ENCODE peak calls at places on chromosome 15, in eight cellular contexts. One of them, this sample, is unnamed.

GRCh38 chr15:68343579-68344225 is 66.2 kb downstream of the FEM1B start:
- DNase-seq in AG08396: no peak
- DNase-seq in NCI-H69: no peak
- DNase-seq in KBM-7: no peak
- DNase-seq in stimulated activated CD4-positive, alpha-beta T cell treated with anti-CD3 and anti-CD28 coated beads, Interleukin-1b, Interleukin-23, amount 100 ng/mL, for 4 hours: no peak
- DNase-seq in sigmoid colon: no peak
- DNase-seq in GM12865: no peak
- DNase-seq in activated gamma-delta T cell treated with Interleukin-2 at 50 U/mL for 16 hours: no peak
- DNase-seq in this sample: no peak

GRCh38 chr15:63972801-63973200 is 73.5 kb downstream of the DAPK2 start:
- DNase-seq in AG08396: no peak
- DNase-seq in NCI-H69: peak
- DNase-seq in KBM-7: no peak
- DNase-seq in stimulated activated CD4-positive, alpha-beta T cell treated with anti-CD3 and anti-CD28 coated beads, Interleukin-1b, Interleukin-23, amount 100 ng/mL, for 4 hours: no peak
- DNase-seq in sigmoid colon: no peak
- DNase-seq in GM12865: no peak
- DNase-seq in activated gamma-delta T cell treated with Interleukin-2 at 50 U/mL for 16 hours: no peak
- DNase-seq in this sample: peak

GRCh38 chr15:52180196-52180835 is 10.9 kb downstream of the GNB5 start:
- DNase-seq in AG08396: no peak
- DNase-seq in NCI-H69: peak
- DNase-seq in KBM-7: no peak
- DNase-seq in stimulated activated CD4-positive, alpha-beta T cell treated with anti-CD3 and anti-CD28 coated beads, Interleukin-1b, Interleukin-23, amount 100 ng/mL, for 4 hours: no peak
- DNase-seq in sigmoid colon: no peak
- DNase-seq in GM12865: peak
- DNase-seq in activated gamma-delta T cell treated with Interleukin-2 at 50 U/mL for 16 hours: peak
- DNase-seq in this sample: no peak

GRCh38 chr15:49439678-49440375 is 16.8 kb downstream of the FGF7 start:
- DNase-seq in AG08396: no peak
- DNase-seq in NCI-H69: no peak
- DNase-seq in KBM-7: peak
- DNase-seq in stimulated activated CD4-positive, alpha-beta T cell treated with anti-CD3 and anti-CD28 coated beads, Interleukin-1b, Interleukin-23, amount 100 ng/mL, for 4 hours: no peak
- DNase-seq in sigmoid colon: no peak
- DNase-seq in GM12865: no peak
- DNase-seq in activated gamma-delta T cell treated with Interleukin-2 at 50 U/mL for 16 hours: no peak
- DNase-seq in this sample: no peak

GRCh38 chr15:55738715-55739114 is 4.2 kb downstream of the PRTG start:
- DNase-seq in AG08396: no peak
- DNase-seq in NCI-H69: peak
- DNase-seq in KBM-7: no peak
- DNase-seq in stimulated activated CD4-positive, alpha-beta T cell treated with anti-CD3 and anti-CD28 coated beads, Interleukin-1b, Interleukin-23, amount 100 ng/mL, for 4 hours: no peak
- DNase-seq in sigmoid colon: no peak
- DNase-seq in GM12865: no peak
- DNase-seq in activated gamma-delta T cell treated with Interleukin-2 at 50 U/mL for 16 hours: no peak
- DNase-seq in this sample: no peak

GRCh38 chr15:66107070-66107469 is 146.5 kb downstream of the MEGF11 start:
- DNase-seq in AG08396: no peak
- DNase-seq in NCI-H69: no peak
- DNase-seq in KBM-7: no peak
- DNase-seq in stimulated activated CD4-positive, alpha-beta T cell treated with anti-CD3 and anti-CD28 coated beads, Interleukin-1b, Interleukin-23, amount 100 ng/mL, for 4 hours: no peak
- DNase-seq in sigmoid colon: peak
- DNase-seq in GM12865: no peak
- DNase-seq in activated gamma-delta T cell treated with Interleukin-2 at 50 U/mL for 16 hours: no peak
- DNase-seq in this sample: no peak

GRCh38 chr15:69160976-69161877 is 792 bp downstream of the GLCE start:
- DNase-seq in AG08396: peak
- DNase-seq in NCI-H69: peak
- DNase-seq in KBM-7: peak
- DNase-seq in stimulated activated CD4-positive, alpha-beta T cell treated with anti-CD3 and anti-CD28 coated beads, Interleukin-1b, Interleukin-23, amount 100 ng/mL, for 4 hours: peak
- DNase-seq in sigmoid colon: peak
- DNase-seq in GM12865: peak
- DNase-seq in activated gamma-delta T cell treated with Interleukin-2 at 50 U/mL for 16 hours: peak
- DNase-seq in this sample: peak

GRCh38 chr15:37059051-37059450 is 41.3 kb downstream of the MEIS2 start:
- DNase-seq in AG08396: peak
- DNase-seq in NCI-H69: peak
- DNase-seq in KBM-7: no peak
- DNase-seq in stimulated activated CD4-positive, alpha-beta T cell treated with anti-CD3 and anti-CD28 coated beads, Interleukin-1b, Interleukin-23, amount 100 ng/mL, for 4 hours: no peak
- DNase-seq in sigmoid colon: no peak
- DNase-seq in GM12865: no peak
- DNase-seq in activated gamma-delta T cell treated with Interleukin-2 at 50 U/mL for 16 hours: no peak
- DNase-seq in this sample: no peak

GRCh38 chr15:63501256-63502089 is 2.9 kb upstream of the USP3 start:
- DNase-seq in AG08396: peak
- DNase-seq in NCI-H69: no peak
- DNase-seq in KBM-7: no peak
- DNase-seq in stimulated activated CD4-positive, alpha-beta T cell treated with anti-CD3 and anti-CD28 coated beads, Interleukin-1b, Interleukin-23, amount 100 ng/mL, for 4 hours: no peak
- DNase-seq in sigmoid colon: peak
- DNase-seq in GM12865: peak
- DNase-seq in activated gamma-delta T cell treated with Interleukin-2 at 50 U/mL for 16 hours: no peak
- DNase-seq in this sample: no peak

GRCh38 chr15:77168616-77169015 is 97.7 kb upstream of the TSPAN3 start:
- DNase-seq in AG08396: no peak
- DNase-seq in NCI-H69: no peak
- DNase-seq in KBM-7: no peak
- DNase-seq in stimulated activated CD4-positive, alpha-beta T cell treated with anti-CD3 and anti-CD28 coated beads, Interleukin-1b, Interleukin-23, amount 100 ng/mL, for 4 hours: no peak
- DNase-seq in sigmoid colon: no peak
- DNase-seq in GM12865: no peak
- DNase-seq in activated gamma-delta T cell treated with Interleukin-2 at 50 U/mL for 16 hours: no peak
- DNase-seq in this sample: peak

GRCh38 chr15:38247336-38247735 is 5.3 kb upstream of the SPRED1 start:
- DNase-seq in AG08396: no peak
- DNase-seq in NCI-H69: no peak
- DNase-seq in KBM-7: no peak
- DNase-seq in stimulated activated CD4-positive, alpha-beta T cell treated with anti-CD3 and anti-CD28 coated beads, Interleukin-1b, Interleukin-23, amount 100 ng/mL, for 4 hours: no peak
- DNase-seq in sigmoid colon: no peak
- DNase-seq in GM12865: no peak
- DNase-seq in activated gamma-delta T cell treated with Interleukin-2 at 50 U/mL for 16 hours: no peak
- DNase-seq in this sample: no peak

GRCh38 chr15:87752250-87752951 is 504.1 kb downstream of the NTRK3 start:
- DNase-seq in AG08396: peak
- DNase-seq in NCI-H69: no peak
- DNase-seq in KBM-7: no peak
- DNase-seq in stimulated activated CD4-positive, alpha-beta T cell treated with anti-CD3 and anti-CD28 coated beads, Interleukin-1b, Interleukin-23, amount 100 ng/mL, for 4 hours: no peak
- DNase-seq in sigmoid colon: no peak
- DNase-seq in GM12865: no peak
- DNase-seq in activated gamma-delta T cell treated with Interleukin-2 at 50 U/mL for 16 hours: no peak
- DNase-seq in this sample: no peak

GRCh38 chr15:73438651-73439050 is 4.3 kb upstream of the REC114 start:
- DNase-seq in AG08396: no peak
- DNase-seq in NCI-H69: no peak
- DNase-seq in KBM-7: no peak
- DNase-seq in stimulated activated CD4-positive, alpha-beta T cell treated with anti-CD3 and anti-CD28 coated beads, Interleukin-1b, Interleukin-23, amount 100 ng/mL, for 4 hours: no peak
- DNase-seq in sigmoid colon: no peak
- DNase-seq in GM12865: no peak
- DNase-seq in activated gamma-delta T cell treated with Interleukin-2 at 50 U/mL for 16 hours: no peak
- DNase-seq in this sample: no peak

GRCh38 chr15:76972420-76973361 is 22.2 kb upstream of the PSTPIP1 start:
- DNase-seq in AG08396: peak
- DNase-seq in NCI-H69: no peak
- DNase-seq in KBM-7: no peak
- DNase-seq in stimulated activated CD4-positive, alpha-beta T cell treated with anti-CD3 and anti-CD28 coated beads, Interleukin-1b, Interleukin-23, amount 100 ng/mL, for 4 hours: no peak
- DNase-seq in sigmoid colon: no peak
- DNase-seq in GM12865: no peak
- DNase-seq in activated gamma-delta T cell treated with Interleukin-2 at 50 U/mL for 16 hours: no peak
- DNase-seq in this sample: no peak

GRCh38 chr15:65249641-65250040 is 37.0 kb downstream of the PARP16 start:
- DNase-seq in AG08396: no peak
- DNase-seq in NCI-H69: no peak
- DNase-seq in KBM-7: no peak
- DNase-seq in stimulated activated CD4-positive, alpha-beta T cell treated with anti-CD3 and anti-CD28 coated beads, Interleukin-1b, Interleukin-23, amount 100 ng/mL, for 4 hours: peak
- DNase-seq in sigmoid colon: no peak
- DNase-seq in GM12865: peak
- DNase-seq in activated gamma-delta T cell treated with Interleukin-2 at 50 U/mL for 16 hours: no peak
- DNase-seq in this sample: no peak

GRCh38 chr15:88714782-88715372 is 76.1 kb downstream of the ISG20 start:
- DNase-seq in AG08396: no peak
- DNase-seq in NCI-H69: no peak
- DNase-seq in KBM-7: no peak
- DNase-seq in stimulated activated CD4-positive, alpha-beta T cell treated with anti-CD3 and anti-CD28 coated beads, Interleukin-1b, Interleukin-23, amount 100 ng/mL, for 4 hours: no peak
- DNase-seq in sigmoid colon: no peak
- DNase-seq in GM12865: no peak
- DNase-seq in activated gamma-delta T cell treated with Interleukin-2 at 50 U/mL for 16 hours: no peak
- DNase-seq in this sample: no peak

GRCh38 chr15:54803139-54803808 is 393.5 kb downstream of the RSL24D1 start:
- DNase-seq in AG08396: no peak
- DNase-seq in NCI-H69: no peak
- DNase-seq in KBM-7: peak
- DNase-seq in stimulated activated CD4-positive, alpha-beta T cell treated with anti-CD3 and anti-CD28 coated beads, Interleukin-1b, Interleukin-23, amount 100 ng/mL, for 4 hours: no peak
- DNase-seq in sigmoid colon: no peak
- DNase-seq in GM12865: peak
- DNase-seq in activated gamma-delta T cell treated with Interleukin-2 at 50 U/mL for 16 hours: no peak
- DNase-seq in this sample: no peak

GRCh38 chr15:57109005-57109404 is 190.6 kb downstream of the TCF12 start:
- DNase-seq in AG08396: no peak
- DNase-seq in NCI-H69: peak
- DNase-seq in KBM-7: peak
- DNase-seq in stimulated activated CD4-positive, alpha-beta T cell treated with anti-CD3 and anti-CD28 coated beads, Interleukin-1b, Interleukin-23, amount 100 ng/mL, for 4 hours: no peak
- DNase-seq in sigmoid colon: no peak
- DNase-seq in GM12865: no peak
- DNase-seq in activated gamma-delta T cell treated with Interleukin-2 at 50 U/mL for 16 hours: no peak
- DNase-seq in this sample: no peak

GRCh38 chr15:74040115-74040850 is 42.1 kb downstream of the GOLGA6A start:
- DNase-seq in AG08396: peak
- DNase-seq in NCI-H69: peak
- DNase-seq in KBM-7: no peak
- DNase-seq in stimulated activated CD4-positive, alpha-beta T cell treated with anti-CD3 and anti-CD28 coated beads, Interleukin-1b, Interleukin-23, amount 100 ng/mL, for 4 hours: no peak
- DNase-seq in sigmoid colon: peak
- DNase-seq in GM12865: no peak
- DNase-seq in activated gamma-delta T cell treated with Interleukin-2 at 50 U/mL for 16 hours: no peak
- DNase-seq in this sample: no peak

GRCh38 chr15:45177285-45177684 is 10.5 kb downstream of the SHF start:
- DNase-seq in AG08396: no peak
- DNase-seq in NCI-H69: no peak
- DNase-seq in KBM-7: no peak
- DNase-seq in stimulated activated CD4-positive, alpha-beta T cell treated with anti-CD3 and anti-CD28 coated beads, Interleukin-1b, Interleukin-23, amount 100 ng/mL, for 4 hours: no peak
- DNase-seq in sigmoid colon: no peak
- DNase-seq in GM12865: no peak
- DNase-seq in activated gamma-delta T cell treated with Interleukin-2 at 50 U/mL for 16 hours: no peak
- DNase-seq in this sample: no peak

GRCh38 chr15:79442911-79443310 is 10.8 kb downstream of the MINAR1 start:
- DNase-seq in AG08396: no peak
- DNase-seq in NCI-H69: no peak
- DNase-seq in KBM-7: no peak
- DNase-seq in stimulated activated CD4-positive, alpha-beta T cell treated with anti-CD3 and anti-CD28 coated beads, Interleukin-1b, Interleukin-23, amount 100 ng/mL, for 4 hours: no peak
- DNase-seq in sigmoid colon: no peak
- DNase-seq in GM12865: no peak
- DNase-seq in activated gamma-delta T cell treated with Interleukin-2 at 50 U/mL for 16 hours: no peak
- DNase-seq in this sample: peak

GRCh38 chr15:31853370-31853769 is 176.9 kb upstream of the CHRNA7 start:
- DNase-seq in AG08396: no peak
- DNase-seq in NCI-H69: no peak
- DNase-seq in KBM-7: no peak
- DNase-seq in stimulated activated CD4-positive, alpha-beta T cell treated with anti-CD3 and anti-CD28 coated beads, Interleukin-1b, Interleukin-23, amount 100 ng/mL, for 4 hours: no peak
- DNase-seq in sigmoid colon: no peak
- DNase-seq in GM12865: no peak
- DNase-seq in activated gamma-delta T cell treated with Interleukin-2 at 50 U/mL for 16 hours: no peak
- DNase-seq in this sample: no peak

GRCh38 chr15:60392986-60393811 is 4.6 kb downstream of the ANXA2 start:
- DNase-seq in AG08396: peak
- DNase-seq in NCI-H69: peak
- DNase-seq in KBM-7: peak
- DNase-seq in stimulated activated CD4-positive, alpha-beta T cell treated with anti-CD3 and anti-CD28 coated beads, Interleukin-1b, Interleukin-23, amount 100 ng/mL, for 4 hours: no peak
- DNase-seq in sigmoid colon: peak
- DNase-seq in GM12865: no peak
- DNase-seq in activated gamma-delta T cell treated with Interleukin-2 at 50 U/mL for 16 hours: no peak
- DNase-seq in this sample: no peak

GRCh38 chr15:29452881-29453731 is 183.5 kb upstream of the NSMCE3 start:
- DNase-seq in AG08396: no peak
- DNase-seq in NCI-H69: peak
- DNase-seq in KBM-7: peak
- DNase-seq in stimulated activated CD4-positive, alpha-beta T cell treated with anti-CD3 and anti-CD28 coated beads, Interleukin-1b, Interleukin-23, amount 100 ng/mL, for 4 hours: no peak
- DNase-seq in sigmoid colon: no peak
- DNase-seq in GM12865: no peak
- DNase-seq in activated gamma-delta T cell treated with Interleukin-2 at 50 U/mL for 16 hours: no peak
- DNase-seq in this sample: no peak

GRCh38 chr15:60844431-60845174 is 365.7 kb upstream of the ICE2 start:
- DNase-seq in AG08396: no peak
- DNase-seq in NCI-H69: no peak
- DNase-seq in KBM-7: no peak
- DNase-seq in stimulated activated CD4-positive, alpha-beta T cell treated with anti-CD3 and anti-CD28 coated beads, Interleukin-1b, Interleukin-23, amount 100 ng/mL, for 4 hours: no peak
- DNase-seq in sigmoid colon: no peak
- DNase-seq in GM12865: peak
- DNase-seq in activated gamma-delta T cell treated with Interleukin-2 at 50 U/mL for 16 hours: peak
- DNase-seq in this sample: no peak

GRCh38 chr15:71323604-71324003 is 208.3 kb downstream of the THSD4 start:
- DNase-seq in AG08396: no peak
- DNase-seq in NCI-H69: no peak
- DNase-seq in KBM-7: no peak
- DNase-seq in stimulated activated CD4-positive, alpha-beta T cell treated with anti-CD3 and anti-CD28 coated beads, Interleukin-1b, Interleukin-23, amount 100 ng/mL, for 4 hours: no peak
- DNase-seq in sigmoid colon: no peak
- DNase-seq in GM12865: no peak
- DNase-seq in activated gamma-delta T cell treated with Interleukin-2 at 50 U/mL for 16 hours: no peak
- DNase-seq in this sample: no peak

GRCh38 chr15:64092864-64093626 is 593 bp downstream of the CIAO2A start:
- DNase-seq in AG08396: peak
- DNase-seq in NCI-H69: peak
- DNase-seq in KBM-7: peak
- DNase-seq in stimulated activated CD4-positive, alpha-beta T cell treated with anti-CD3 and anti-CD28 coated beads, Interleukin-1b, Interleukin-23, amount 100 ng/mL, for 4 hours: peak
- DNase-seq in sigmoid colon: no peak
- DNase-seq in GM12865: peak
- DNase-seq in activated gamma-delta T cell treated with Interleukin-2 at 50 U/mL for 16 hours: peak
- DNase-seq in this sample: peak

GRCh38 chr15:90232941-90233700 is 620 bp downstream of the CIB1 start:
- DNase-seq in AG08396: peak
- DNase-seq in NCI-H69: peak
- DNase-seq in KBM-7: peak
- DNase-seq in stimulated activated CD4-positive, alpha-beta T cell treated with anti-CD3 and anti-CD28 coated beads, Interleukin-1b, Interleukin-23, amount 100 ng/mL, for 4 hours: peak
- DNase-seq in sigmoid colon: peak
- DNase-seq in GM12865: peak
- DNase-seq in activated gamma-delta T cell treated with Interleukin-2 at 50 U/mL for 16 hours: peak
- DNase-seq in this sample: peak

GRCh38 chr15:70101459-70102113 is 3.9 kb upstream of the TLE3 start:
- DNase-seq in AG08396: peak
- DNase-seq in NCI-H69: peak
- DNase-seq in KBM-7: peak
- DNase-seq in stimulated activated CD4-positive, alpha-beta T cell treated with anti-CD3 and anti-CD28 coated beads, Interleukin-1b, Interleukin-23, amount 100 ng/mL, for 4 hours: no peak
- DNase-seq in sigmoid colon: peak
- DNase-seq in GM12865: no peak
- DNase-seq in activated gamma-delta T cell treated with Interleukin-2 at 50 U/mL for 16 hours: no peak
- DNase-seq in this sample: peak

GRCh38 chr15:48406240-48406891 is 75.1 kb downstream of the DUT start:
- DNase-seq in AG08396: no peak
- DNase-seq in NCI-H69: no peak
- DNase-seq in KBM-7: no peak
- DNase-seq in stimulated activated CD4-positive, alpha-beta T cell treated with anti-CD3 and anti-CD28 coated beads, Interleukin-1b, Interleukin-23, amount 100 ng/mL, for 4 hours: no peak
- DNase-seq in sigmoid colon: no peak
- DNase-seq in GM12865: no peak
- DNase-seq in activated gamma-delta T cell treated with Interleukin-2 at 50 U/mL for 16 hours: no peak
- DNase-seq in this sample: no peak

GRCh38 chr15:69713726-69714559 is 261.3 kb downstream of the RPLP1 start:
- DNase-seq in AG08396: no peak
- DNase-seq in NCI-H69: no peak
- DNase-seq in KBM-7: no peak
- DNase-seq in stimulated activated CD4-positive, alpha-beta T cell treated with anti-CD3 and anti-CD28 coated beads, Interleukin-1b, Interleukin-23, amount 100 ng/mL, for 4 hours: no peak
- DNase-seq in sigmoid colon: no peak
- DNase-seq in GM12865: peak
- DNase-seq in activated gamma-delta T cell treated with Interleukin-2 at 50 U/mL for 16 hours: peak
- DNase-seq in this sample: no peak

GRCh38 chr15:29859981-29860745 is 37.9 kb upstream of the TJP1 start:
- DNase-seq in AG08396: peak
- DNase-seq in NCI-H69: no peak
- DNase-seq in KBM-7: no peak
- DNase-seq in stimulated activated CD4-positive, alpha-beta T cell treated with anti-CD3 and anti-CD28 coated beads, Interleukin-1b, Interleukin-23, amount 100 ng/mL, for 4 hours: no peak
- DNase-seq in sigmoid colon: no peak
- DNase-seq in GM12865: no peak
- DNase-seq in activated gamma-delta T cell treated with Interleukin-2 at 50 U/mL for 16 hours: no peak
- DNase-seq in this sample: no peak

GRCh38 chr15:78565951-78566774 is 843 bp downstream of the CHRNA5 start:
- DNase-seq in AG08396: peak
- DNase-seq in NCI-H69: peak
- DNase-seq in KBM-7: peak
- DNase-seq in stimulated activated CD4-positive, alpha-beta T cell treated with anti-CD3 and anti-CD28 coated beads, Interleukin-1b, Interleukin-23, amount 100 ng/mL, for 4 hours: no peak
- DNase-seq in sigmoid colon: no peak
- DNase-seq in GM12865: peak
- DNase-seq in activated gamma-delta T cell treated with Interleukin-2 at 50 U/mL for 16 hours: no peak
- DNase-seq in this sample: peak

This sample was measured in NCI-H82.